ENCODE peak calls at places on chromosome 4, in seven cellular contexts. One of them, this sample, is unnamed.

GRCh38 chr4:4460759-4461158 is 73.9 kb downstream of the NSG1 start:
- DNase-seq in MCF 10A: no peak
- DNase-seq in fibroblast of mammary gland: no peak
- DNase-seq in IMR-90: no peak
- DNase-seq in fibroblast of lung: no peak
- DNase-seq in GM20000: no peak
- DNase-seq in suprapubic skin: no peak
- DNase-seq in this sample: no peak

GRCh38 chr4:37661643-37662221 is 24.4 kb downstream of the RELL1 start:
- DNase-seq in suprapubic skin: no peak
- DNase-seq in IMR-90: peak
- DNase-seq in fibroblast of mammary gland: peak
- DNase-seq in MCF 10A: peak
- DNase-seq in fibroblast of lung: peak
- DNase-seq in GM20000: no peak
- DNase-seq in this sample: no peak

GRCh38 chr4:55949480-55949802 is 696 bp downstream of the CEP135 start:
- DNase-seq in MCF 10A: no peak
- DNase-seq in fibroblast of mammary gland: no peak
- DNase-seq in GM20000: no peak
- DNase-seq in suprapubic skin: no peak
- DNase-seq in fibroblast of lung: no peak
- DNase-seq in IMR-90: no peak
- DNase-seq in this sample: no peak

GRCh38 chr4:169640261-169640880 is 20.0 kb downstream of the CLCN3 start:
- DNase-seq in fibroblast of mammary gland: peak
- DNase-seq in MCF 10A: no peak
- DNase-seq in fibroblast of lung: peak
- DNase-seq in suprapubic skin: no peak
- DNase-seq in GM20000: no peak
- DNase-seq in IMR-90: peak
- DNase-seq in this sample: no peak

GRCh38 chr4:149719357-149719756 is 96.3 kb downstream of the IQCM start:
- DNase-seq in GM20000: no peak
- DNase-seq in fibroblast of lung: no peak
- DNase-seq in fibroblast of mammary gland: no peak
- DNase-seq in suprapubic skin: no peak
- DNase-seq in IMR-90: peak
- DNase-seq in MCF 10A: no peak
- DNase-seq in this sample: no peak

GRCh38 chr4:78058591-78059523 is 1.7 kb downstream of the FRAS1 start:
- DNase-seq in GM20000: peak
- DNase-seq in suprapubic skin: peak
- DNase-seq in fibroblast of mammary gland: peak
- DNase-seq in MCF 10A: peak
- DNase-seq in fibroblast of lung: peak
- DNase-seq in IMR-90: no peak
- DNase-seq in this sample: no peak

GRCh38 chr4:145481164-145481941 is at the start of gene SMAD1:
- DNase-seq in GM20000: peak
- DNase-seq in fibroblast of lung: peak
- DNase-seq in fibroblast of mammary gland: peak
- DNase-seq in suprapubic skin: peak
- DNase-seq in IMR-90: peak
- DNase-seq in MCF 10A: peak
- DNase-seq in this sample: peak

GRCh38 chr4:157115613-157116340 is 39.8 kb downstream of the GLRB start:
- DNase-seq in fibroblast of lung: peak
- DNase-seq in GM20000: no peak
- DNase-seq in MCF 10A: peak
- DNase-seq in IMR-90: peak
- DNase-seq in fibroblast of mammary gland: peak
- DNase-seq in suprapubic skin: no peak
- DNase-seq in this sample: no peak

GRCh38 chr4:2042207-2042946 is 16.8 kb upstream of the NAT8L start:
- DNase-seq in fibroblast of mammary gland: no peak
- DNase-seq in GM20000: peak
- DNase-seq in fibroblast of lung: no peak
- DNase-seq in IMR-90: no peak
- DNase-seq in MCF 10A: no peak
- DNase-seq in suprapubic skin: peak
- DNase-seq in this sample: no peak

GRCh38 chr4:39636786-39637185 is 1.9 kb downstream of the SMIM14 start:
- DNase-seq in IMR-90: peak
- DNase-seq in GM20000: no peak
- DNase-seq in MCF 10A: no peak
- DNase-seq in fibroblast of mammary gland: peak
- DNase-seq in fibroblast of lung: peak
- DNase-seq in suprapubic skin: no peak
- DNase-seq in this sample: no peak

GRCh38 chr4:41256131-41256739 is 493 bp upstream of the UCHL1 start:
- DNase-seq in MCF 10A: no peak
- DNase-seq in IMR-90: peak
- DNase-seq in fibroblast of lung: peak
- DNase-seq in suprapubic skin: no peak
- DNase-seq in GM20000: no peak
- DNase-seq in fibroblast of mammary gland: no peak
- DNase-seq in this sample: no peak

GRCh38 chr4:8727546-8728510 is 135.3 kb downstream of the CPZ start:
- DNase-seq in fibroblast of mammary gland: no peak
- DNase-seq in GM20000: no peak
- DNase-seq in suprapubic skin: peak
- DNase-seq in MCF 10A: no peak
- DNase-seq in fibroblast of lung: no peak
- DNase-seq in IMR-90: no peak
- DNase-seq in this sample: no peak

GRCh38 chr4:20203508-20203907 is 48.2 kb upstream of the SLIT2 start:
- DNase-seq in GM20000: no peak
- DNase-seq in fibroblast of mammary gland: peak
- DNase-seq in IMR-90: peak
- DNase-seq in suprapubic skin: no peak
- DNase-seq in MCF 10A: peak
- DNase-seq in fibroblast of lung: peak
- DNase-seq in this sample: no peak

GRCh38 chr4:20347526-20347925 is 95.8 kb downstream of the SLIT2 start:
- DNase-seq in GM20000: no peak
- DNase-seq in fibroblast of mammary gland: no peak
- DNase-seq in suprapubic skin: no peak
- DNase-seq in fibroblast of lung: no peak
- DNase-seq in IMR-90: no peak
- DNase-seq in MCF 10A: no peak
- DNase-seq in this sample: no peak

GRCh38 chr4:5789141-5789540 is 78.1 kb downstream of the EVC start:
- DNase-seq in MCF 10A: no peak
- DNase-seq in fibroblast of mammary gland: no peak
- DNase-seq in fibroblast of lung: no peak
- DNase-seq in IMR-90: no peak
- DNase-seq in suprapubic skin: no peak
- DNase-seq in GM20000: no peak
- DNase-seq in this sample: peak

GRCh38 chr4:3874525-3875110 is 108.4 kb downstream of the ADRA2C start:
- DNase-seq in fibroblast of lung: no peak
- DNase-seq in suprapubic skin: no peak
- DNase-seq in IMR-90: no peak
- DNase-seq in fibroblast of mammary gland: no peak
- DNase-seq in MCF 10A: no peak
- DNase-seq in GM20000: no peak
- DNase-seq in this sample: no peak

GRCh38 chr4:83214079-83214478 is 70.5 kb downstream of the COQ2 start:
- DNase-seq in MCF 10A: no peak
- DNase-seq in fibroblast of mammary gland: no peak
- DNase-seq in fibroblast of lung: no peak
- DNase-seq in IMR-90: no peak
- DNase-seq in GM20000: no peak
- DNase-seq in suprapubic skin: no peak
- DNase-seq in this sample: no peak

GRCh38 chr4:111678466-111678865 is 466.8 kb upstream of the FAM241A start:
- DNase-seq in MCF 10A: peak
- DNase-seq in IMR-90: peak
- DNase-seq in suprapubic skin: no peak
- DNase-seq in fibroblast of lung: peak
- DNase-seq in fibroblast of mammary gland: peak
- DNase-seq in GM20000: no peak
- DNase-seq in this sample: no peak

GRCh38 chr4:3074846-3075651 is 568 bp downstream of the HTT start:
- DNase-seq in fibroblast of lung: peak
- DNase-seq in IMR-90: peak
- DNase-seq in suprapubic skin: peak
- DNase-seq in GM20000: peak
- DNase-seq in MCF 10A: peak
- DNase-seq in fibroblast of mammary gland: peak
- DNase-seq in this sample: peak

GRCh38 chr4:181504846-181505374 is 738.3 kb upstream of the TENM3 start:
- DNase-seq in fibroblast of mammary gland: no peak
- DNase-seq in IMR-90: no peak
- DNase-seq in fibroblast of lung: no peak
- DNase-seq in MCF 10A: no peak
- DNase-seq in GM20000: no peak
- DNase-seq in suprapubic skin: no peak
- DNase-seq in this sample: no peak

GRCh38 chr4:145406970-145407369 is 74.7 kb upstream of the SMAD1 start:
- DNase-seq in suprapubic skin: no peak
- DNase-seq in GM20000: no peak
- DNase-seq in MCF 10A: no peak
- DNase-seq in fibroblast of lung: no peak
- DNase-seq in IMR-90: no peak
- DNase-seq in fibroblast of mammary gland: no peak
- DNase-seq in this sample: no peak

GRCh38 chr4:1072830-1073446 is 40.4 kb downstream of the RNF212 start:
- DNase-seq in IMR-90: peak
- DNase-seq in MCF 10A: peak
- DNase-seq in fibroblast of mammary gland: peak
- DNase-seq in GM20000: peak
- DNase-seq in fibroblast of lung: peak
- DNase-seq in suprapubic skin: peak
- DNase-seq in this sample: no peak

GRCh38 chr4:36086387-36086786 is 157.9 kb downstream of the ARAP2 start:
- DNase-seq in IMR-90: no peak
- DNase-seq in fibroblast of mammary gland: no peak
- DNase-seq in GM20000: no peak
- DNase-seq in suprapubic skin: no peak
- DNase-seq in fibroblast of lung: no peak
- DNase-seq in MCF 10A: no peak
- DNase-seq in this sample: no peak

GRCh38 chr4:183106839-183107238 is 7.8 kb downstream of the WWC2 start:
- DNase-seq in fibroblast of mammary gland: peak
- DNase-seq in GM20000: no peak
- DNase-seq in IMR-90: peak
- DNase-seq in fibroblast of lung: no peak
- DNase-seq in suprapubic skin: no peak
- DNase-seq in MCF 10A: no peak
- DNase-seq in this sample: no peak
- TF ChIP-seq CTCF in fibroblast of mammary gland: peak
- TF ChIP-seq CTCF in GM20000: no peak
- TF ChIP-seq CTCF in IMR-90: peak
- TF ChIP-seq CTCF in fibroblast of lung: no peak
- TF ChIP-seq CTCF in suprapubic skin: no peak
- TF ChIP-seq CTCF in MCF 10A: no peak
- TF ChIP-seq CTCF in this sample: peak

DNA sequence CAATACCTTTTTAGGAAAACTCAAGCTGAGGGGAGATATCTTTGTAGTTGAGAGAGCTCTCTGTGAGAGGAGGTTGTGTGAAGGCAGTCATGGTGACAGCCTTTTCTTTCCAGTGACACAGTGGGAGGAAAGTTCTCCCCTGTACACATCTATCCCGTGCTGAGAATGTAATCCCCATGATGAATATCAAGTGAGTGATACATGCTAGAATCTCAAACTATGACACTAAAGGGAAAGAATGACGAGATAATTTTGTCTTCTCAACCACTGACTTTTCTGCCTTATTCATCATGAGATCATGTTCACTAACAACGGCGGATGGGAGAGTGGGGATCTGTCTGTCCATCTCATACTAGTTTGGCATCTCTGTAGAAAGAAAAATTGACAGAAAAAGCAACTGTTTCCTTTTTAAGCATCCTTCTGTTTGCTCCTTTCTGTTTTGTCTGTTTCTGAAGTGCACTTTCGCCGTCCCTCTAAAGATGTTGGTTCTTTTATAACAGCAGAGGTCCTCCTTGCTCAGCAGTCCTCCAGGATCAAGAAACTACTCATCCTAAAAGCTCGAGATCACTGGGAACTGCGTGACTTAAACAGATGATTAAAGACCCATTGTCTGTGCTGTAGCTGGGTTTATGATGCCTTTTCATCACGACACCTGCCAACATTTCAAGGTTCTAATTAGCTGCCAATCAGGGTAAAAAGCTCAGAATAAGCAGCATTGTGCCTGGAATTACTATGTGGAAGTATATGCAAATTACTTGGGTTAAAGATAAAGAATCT is 137.6 kb downstream of the DCK start:
- DNase-seq in fibroblast of mammary gland: peak
- DNase-seq in fibroblast of lung: peak
- DNase-seq in GM20000: no peak
- DNase-seq in suprapubic skin: no peak
- DNase-seq in IMR-90: peak
- DNase-seq in MCF 10A: peak
- DNase-seq in this sample: no peak
- TF ChIP-seq CTCF in fibroblast of mammary gland: peak
- TF ChIP-seq CTCF in fibroblast of lung: peak
- TF ChIP-seq CTCF in GM20000: no peak
- TF ChIP-seq CTCF in suprapubic skin: no peak
- TF ChIP-seq CTCF in IMR-90: peak
- TF ChIP-seq CTCF in MCF 10A: no peak
- TF ChIP-seq CTCF in this sample: peak

DNA sequence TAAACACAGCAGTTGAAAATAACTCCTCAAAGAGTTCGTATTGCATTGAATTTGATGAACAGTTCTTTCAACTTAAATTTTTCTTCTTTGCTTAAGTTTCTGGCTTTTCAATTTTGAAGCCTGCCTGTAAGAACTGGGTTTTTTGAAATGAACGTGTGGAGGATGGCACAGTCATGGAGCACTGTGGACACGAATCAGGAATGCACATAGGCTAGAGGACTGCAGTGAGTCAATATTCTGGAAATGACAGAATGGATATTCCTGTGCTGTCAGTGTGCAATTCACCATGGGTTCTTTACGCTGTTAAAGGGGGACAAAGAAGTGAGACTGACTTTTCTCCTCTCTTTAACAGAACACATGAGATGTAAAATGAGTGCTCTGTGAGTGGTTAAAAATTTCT is 368.0 kb upstream of the AGA start:
- DNase-seq in GM20000: no peak
- DNase-seq in fibroblast of lung: no peak
- DNase-seq in IMR-90: no peak
- DNase-seq in fibroblast of mammary gland: no peak
- DNase-seq in suprapubic skin: no peak
- DNase-seq in MCF 10A: no peak
- DNase-seq in this sample: no peak
- TF ChIP-seq CTCF in GM20000: no peak
- TF ChIP-seq CTCF in fibroblast of lung: no peak
- TF ChIP-seq CTCF in IMR-90: no peak
- TF ChIP-seq CTCF in fibroblast of mammary gland: no peak
- TF ChIP-seq CTCF in suprapubic skin: no peak
- TF ChIP-seq CTCF in MCF 10A: no peak
- TF ChIP-seq CTCF in this sample: no peak

DNA sequence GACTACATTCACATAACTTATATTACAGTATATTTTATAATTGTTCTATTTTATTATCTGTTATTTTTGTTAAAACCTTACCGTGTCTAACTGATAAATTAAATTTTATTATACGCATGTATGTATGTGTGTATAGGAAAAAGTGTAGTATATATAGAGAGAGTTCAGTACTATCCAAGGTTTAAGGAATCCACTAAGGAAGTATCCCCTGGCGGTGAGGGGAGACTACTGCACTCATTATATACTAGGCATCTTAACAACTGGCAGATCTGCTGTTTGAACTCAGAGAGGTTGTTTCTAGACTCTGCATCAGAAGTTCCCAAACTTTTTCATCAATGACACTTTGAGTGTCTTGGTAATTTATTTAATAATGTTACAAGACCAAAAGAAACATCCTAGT is 70.9 kb downstream of the NDST4 start:
- DNase-seq in MCF 10A: peak
- DNase-seq in suprapubic skin: no peak
- DNase-seq in fibroblast of mammary gland: no peak
- DNase-seq in GM20000: no peak
- DNase-seq in fibroblast of lung: no peak
- DNase-seq in IMR-90: no peak
- DNase-seq in this sample: no peak
- TF ChIP-seq CTCF in MCF 10A: no peak
- TF ChIP-seq CTCF in suprapubic skin: no peak
- TF ChIP-seq CTCF in fibroblast of mammary gland: peak
- TF ChIP-seq CTCF in GM20000: no peak
- TF ChIP-seq CTCF in fibroblast of lung: no peak
- TF ChIP-seq CTCF in IMR-90: no peak
- TF ChIP-seq CTCF in this sample: no peak

This sample was measured in osteocyte.